ENCODE peak calls at places on chromosome 20, in four cellular contexts. One of them, this sample, is unnamed.

GRCh38 chr20:22652685-22653568 is 68.6 kb upstream of the FOXA2 start:
- DNase-seq in psoas muscle: no peak
- DNase-seq in IMR-90: no peak
- DNase-seq in HFFc6: no peak
- DNase-seq in this sample: no peak

GRCh38 chr20:17909745-17910345 is 58.7 kb downstream of the SNX5 start:
- DNase-seq in psoas muscle: no peak
- DNase-seq in IMR-90: no peak
- DNase-seq in HFFc6: peak; percentile 31
- DNase-seq in this sample: no peak

GRCh38 chr20:22403860-22404608 is 180.3 kb downstream of the FOXA2 start:
- DNase-seq in psoas muscle: no peak
- DNase-seq in IMR-90: no peak
- DNase-seq in HFFc6: no peak
- DNase-seq in this sample: no peak

GRCh38 chr20:44598413-44599290 is 16.3 kb downstream of the PKIG start:
- DNase-seq in psoas muscle: peak; percentile 69
- DNase-seq in IMR-90: no peak
- DNase-seq in HFFc6: no peak
- DNase-seq in this sample: no peak

GRCh38 chr20:24768226-24768625 is 180.8 kb upstream of the CST7 start:
- DNase-seq in psoas muscle: no peak
- DNase-seq in IMR-90: no peak
- DNase-seq in HFFc6: no peak
- DNase-seq in this sample: no peak

GRCh38 chr20:62457831-62458230 is 18.0 kb downstream of the GATA5 start:
- DNase-seq in psoas muscle: no peak
- DNase-seq in IMR-90: no peak
- DNase-seq in HFFc6: no peak
- DNase-seq in this sample: no peak

GRCh38 chr20:8414611-8415274 is 282.7 kb downstream of the PLCB1 start:
- DNase-seq in psoas muscle: no peak
- DNase-seq in IMR-90: peak; percentile 78
- DNase-seq in HFFc6: peak; percentile 77
- DNase-seq in this sample: no peak

GRCh38 chr20:45049904-45050471 is 50.9 kb downstream of the KCNS1 start:
- DNase-seq in psoas muscle: no peak
- DNase-seq in IMR-90: no peak
- DNase-seq in HFFc6: no peak
- DNase-seq in this sample: no peak

GRCh38 chr20:16729080-16729479 is 746 bp upstream of the SNRPB2 start:
- DNase-seq in psoas muscle: no peak
- DNase-seq in IMR-90: no peak
- DNase-seq in HFFc6: no peak
- DNase-seq in this sample: no peak

GRCh38 chr20:42735539-42735938 is 454.2 kb downstream of the PTPRT start:
- DNase-seq in psoas muscle: no peak
- DNase-seq in IMR-90: no peak
- DNase-seq in HFFc6: no peak
- DNase-seq in this sample: no peak

GRCh38 chr20:60113024-60113724 is 155.0 kb downstream of the CDH26 start:
- DNase-seq in psoas muscle: no peak
- DNase-seq in IMR-90: no peak
- DNase-seq in HFFc6: no peak
- DNase-seq in this sample: no peak

GRCh38 chr20:53652090-53652858 is 58.6 kb upstream of the ZNF217 start:
- DNase-seq in psoas muscle: no peak
- DNase-seq in IMR-90: peak; percentile 28
- DNase-seq in HFFc6: no peak
- DNase-seq in this sample: no peak

GRCh38 chr20:45448250-45448649 is 21.3 kb upstream of the WFDC2 start:
- DNase-seq in psoas muscle: no peak
- DNase-seq in IMR-90: no peak
- DNase-seq in HFFc6: no peak
- DNase-seq in this sample: no peak

GRCh38 chr20:24698189-24698588 is 228.8 kb downstream of the SYNDIG1 start:
- DNase-seq in psoas muscle: no peak
- DNase-seq in IMR-90: no peak
- DNase-seq in HFFc6: no peak
- DNase-seq in this sample: no peak

GRCh38 chr20:9999660-10000059 is 35.1 kb upstream of the ANKEF1 start:
- DNase-seq in psoas muscle: no peak
- DNase-seq in IMR-90: no peak
- DNase-seq in HFFc6: no peak
- DNase-seq in this sample: no peak

GRCh38 chr20:51335329-51335841 is 207.1 kb downstream of the NFATC2 start:
- DNase-seq in psoas muscle: no peak
- DNase-seq in IMR-90: peak; percentile 100
- DNase-seq in HFFc6: peak; percentile 96
- DNase-seq in this sample: no peak

GRCh38 chr20:34065260-34065659 is 46.8 kb downstream of the EIF2S2 start:
- DNase-seq in psoas muscle: no peak
- DNase-seq in IMR-90: peak; percentile 88
- DNase-seq in HFFc6: peak; percentile 83
- DNase-seq in this sample: no peak

GRCh38 chr20:18397090-18397489 is 69.7 kb downstream of the DZANK1 start:
- DNase-seq in psoas muscle: no peak
- DNase-seq in IMR-90: no peak
- DNase-seq in HFFc6: no peak
- DNase-seq in this sample: no peak

GRCh38 chr20:38147751-38148150 is 17.3 kb downstream of the TGM2 start:
- DNase-seq in psoas muscle: peak; percentile 38
- DNase-seq in IMR-90: no peak
- DNase-seq in HFFc6: no peak
- DNase-seq in this sample: no peak

GRCh38 chr20:51118985-51119527 is 96.1 kb upstream of the KCNG1 start:
- DNase-seq in psoas muscle: no peak
- DNase-seq in IMR-90: no peak
- DNase-seq in HFFc6: no peak
- DNase-seq in this sample: no peak

GRCh38 chr20:62151225-62151624 is 7.7 kb downstream of the SS18L1 start:
- DNase-seq in psoas muscle: no peak
- DNase-seq in IMR-90: no peak
- DNase-seq in HFFc6: no peak
- DNase-seq in this sample: no peak

GRCh38 chr20:44083220-44083933 is 103.6 kb downstream of the JPH2 start:
- DNase-seq in psoas muscle: peak; percentile 87
- DNase-seq in IMR-90: peak; percentile 58
- DNase-seq in HFFc6: peak; percentile 72
- DNase-seq in this sample: no peak

GRCh38 chr20:37518606-37519507 is 2.2 kb upstream of the NNAT start:
- DNase-seq in psoas muscle: peak; percentile 73
- DNase-seq in IMR-90: no peak
- DNase-seq in HFFc6: no peak
- DNase-seq in this sample: no peak

GRCh38 chr20:38961530-38962043 is 557 bp upstream of the DHX35 start:
- DNase-seq in psoas muscle: no peak
- DNase-seq in IMR-90: no peak
- DNase-seq in HFFc6: no peak
- DNase-seq in this sample: no peak

GRCh38 chr20:44861547-44862006 is 23.9 kb upstream of the YWHAB start:
- DNase-seq in psoas muscle: peak; percentile 69
- DNase-seq in IMR-90: peak; percentile 18
- DNase-seq in HFFc6: peak; percentile 70
- DNase-seq in this sample: no peak

GRCh38 chr20:38970302-38970701 is 8.2 kb downstream of the DHX35 start:
- DNase-seq in psoas muscle: no peak
- DNase-seq in IMR-90: peak; percentile 88
- DNase-seq in HFFc6: peak; percentile 89
- DNase-seq in this sample: no peak

DNA sequence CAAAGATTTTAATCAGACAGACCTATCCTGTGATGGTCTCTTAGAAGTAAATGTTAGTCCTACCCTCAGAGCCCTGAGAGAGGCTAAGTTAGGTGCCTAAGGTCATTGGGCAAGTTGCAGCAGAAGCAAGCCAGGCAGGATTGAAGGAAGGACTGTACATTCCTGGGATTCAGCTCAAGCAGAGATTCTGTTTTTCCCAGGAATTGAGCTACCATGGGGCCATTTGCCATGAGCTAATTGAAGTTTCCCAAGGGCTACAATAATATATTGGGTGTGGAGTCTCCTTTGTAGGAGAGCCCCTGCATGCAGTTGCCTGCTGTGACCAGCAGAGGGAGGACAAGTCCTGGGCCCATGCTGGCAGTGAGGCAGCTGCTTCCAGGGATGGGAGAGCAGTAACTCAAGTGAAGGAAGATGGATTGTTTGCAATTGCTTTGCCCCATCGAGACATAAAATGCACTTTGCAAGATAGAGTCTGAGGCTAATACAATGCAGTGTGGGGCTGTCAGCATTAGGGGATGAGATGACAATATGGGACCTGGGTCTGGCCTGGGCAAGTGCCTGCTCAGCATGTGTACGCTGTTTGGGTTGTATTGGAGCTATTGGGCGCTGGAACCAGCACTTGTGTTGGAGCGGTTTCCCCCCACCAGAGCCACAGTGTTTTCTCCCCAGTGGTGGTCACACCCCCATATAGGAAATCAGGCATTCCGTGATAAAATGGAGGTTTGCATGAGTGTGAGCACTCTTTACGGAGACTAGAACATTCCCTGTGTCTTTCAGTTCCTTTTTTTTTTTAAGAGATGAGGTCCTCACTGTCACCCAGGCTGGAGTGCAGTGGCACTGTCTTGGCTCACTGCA is 27.9 kb downstream of the DNMT3B start:
- DNase-seq in psoas muscle: peak; percentile 84
- DNase-seq in IMR-90: peak; percentile 69
- DNase-seq in HFFc6: peak; percentile 63
- DNase-seq in this sample: peak; percentile 97
- TF ChIP-seq CTCF in psoas muscle: peak; percentile 99
- TF ChIP-seq CTCF in IMR-90: peak; percentile 97
- TF ChIP-seq CTCF in HFFc6: peak; percentile 98
- TF ChIP-seq CTCF in this sample: peak; percentile 100

GRCh38 chr20:951384-952169 is 35.4 kb upstream of the ANGPT4 start:
- DNase-seq in psoas muscle: no peak
- DNase-seq in IMR-90: no peak
- DNase-seq in HFFc6: no peak
- DNase-seq in this sample: peak; percentile 76

GRCh38 chr20:955656-956055 is 39.5 kb upstream of the ANGPT4 start:
- DNase-seq in psoas muscle: no peak
- DNase-seq in IMR-90: no peak
- DNase-seq in HFFc6: no peak
- DNase-seq in this sample: no peak

GRCh38 chr20:952196-952795 is 36.2 kb upstream of the ANGPT4 start:
- DNase-seq in psoas muscle: no peak
- DNase-seq in IMR-90: no peak
- DNase-seq in HFFc6: no peak
- DNase-seq in this sample: no peak

GRCh38 chr20:955111-955510 is 39.0 kb upstream of the ANGPT4 start:
- DNase-seq in psoas muscle: no peak
- DNase-seq in IMR-90: no peak
- DNase-seq in HFFc6: no peak
- DNase-seq in this sample: no peak

DNA sequence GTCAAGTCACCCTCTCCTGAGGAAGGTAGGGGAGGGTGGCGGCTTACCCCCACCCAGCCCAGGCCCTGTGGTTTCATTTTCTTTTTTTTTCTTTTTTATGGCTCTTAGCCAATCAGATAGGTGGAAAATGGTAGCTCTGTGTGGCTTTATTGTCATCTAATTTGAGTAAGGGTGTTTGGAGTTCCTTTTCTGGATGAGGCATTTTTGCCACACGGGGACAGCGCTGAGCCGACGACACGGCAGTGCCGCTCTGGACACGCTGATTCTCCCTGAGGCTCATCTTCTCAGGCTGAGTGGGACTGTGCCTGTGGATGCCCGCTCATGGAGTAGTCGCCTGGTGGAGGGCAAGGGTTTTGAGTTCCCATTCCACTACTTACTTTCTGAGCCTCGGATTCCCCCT is 37.6 kb upstream of the ANGPT4 start:
- DNase-seq in psoas muscle: no peak
- DNase-seq in IMR-90: no peak
- DNase-seq in HFFc6: peak; percentile 9
- DNase-seq in this sample: peak; percentile 65
- TF ChIP-seq CTCF in psoas muscle: peak; percentile 7
- TF ChIP-seq CTCF in IMR-90: peak; percentile 41
- TF ChIP-seq CTCF in HFFc6: peak; percentile 67
- TF ChIP-seq CTCF in this sample: peak; percentile 20

GRCh38 chr20:20201124-20201523 is 148.8 kb downstream of the CFAP61 start:
- DNase-seq in psoas muscle: no peak
- DNase-seq in IMR-90: no peak
- DNase-seq in HFFc6: no peak
- DNase-seq in this sample: no peak

GRCh38 chr20:20196610-20197009 is 144.3 kb downstream of the CFAP61 start:
- DNase-seq in psoas muscle: no peak
- DNase-seq in IMR-90: no peak
- DNase-seq in HFFc6: no peak
- DNase-seq in this sample: no peak

GRCh38 chr20:20195011-20195705 is 142.8 kb downstream of the CFAP61 start:
- DNase-seq in psoas muscle: no peak
- DNase-seq in IMR-90: no peak
- DNase-seq in HFFc6: no peak
- DNase-seq in this sample: no peak

GRCh38 chr20:20199338-20200160 is 147.2 kb downstream of the CFAP61 start:
- DNase-seq in psoas muscle: no peak
- DNase-seq in IMR-90: no peak
- DNase-seq in HFFc6: no peak
- DNase-seq in this sample: peak; percentile 35

DNA sequence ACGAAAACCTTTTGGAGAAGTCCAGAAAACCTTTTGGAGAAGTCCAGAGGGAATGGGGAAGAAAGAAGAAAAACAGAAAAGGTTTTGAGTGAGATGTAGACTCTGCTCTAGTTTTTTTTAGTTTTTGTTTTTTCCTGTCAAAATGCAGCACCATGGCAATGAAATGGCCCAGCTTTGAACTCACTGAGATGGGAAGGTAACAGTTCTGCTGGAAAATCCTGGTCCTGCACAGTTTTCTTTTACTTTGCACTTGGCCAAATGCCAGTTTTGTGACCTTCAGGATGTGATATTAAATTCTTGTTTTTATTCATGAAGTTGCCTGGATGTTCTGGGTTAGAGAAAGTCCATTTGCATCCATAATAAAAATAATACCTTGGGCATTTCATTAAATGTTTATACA is 145.7 kb downstream of the CFAP61 start:
- DNase-seq in psoas muscle: no peak
- DNase-seq in IMR-90: no peak
- DNase-seq in HFFc6: no peak
- DNase-seq in this sample: no peak
- TF ChIP-seq CTCF in psoas muscle: no peak
- TF ChIP-seq CTCF in IMR-90: no peak
- TF ChIP-seq CTCF in HFFc6: no peak
- TF ChIP-seq CTCF in this sample: no peak

GRCh38 chr20:57398231-57398821 is 7.1 kb downstream of the RBM38 start:
- DNase-seq in psoas muscle: peak; percentile 91
- DNase-seq in IMR-90: no peak
- DNase-seq in HFFc6: no peak
- DNase-seq in this sample: no peak
- TF ChIP-seq CTCF in psoas muscle: no peak
- TF ChIP-seq CTCF in IMR-90: no peak
- TF ChIP-seq CTCF in HFFc6: no peak
- TF ChIP-seq CTCF in this sample: no peak

GRCh38 chr20:49028684-49029083 is 17.4 kb upstream of the CSE1L start:
- DNase-seq in psoas muscle: no peak
- DNase-seq in IMR-90: peak; percentile 41
- DNase-seq in HFFc6: peak; percentile 38
- DNase-seq in this sample: no peak
- TF ChIP-seq CTCF in psoas muscle: no peak
- TF ChIP-seq CTCF in IMR-90: peak; percentile 35
- TF ChIP-seq CTCF in HFFc6: peak; percentile 69
- TF ChIP-seq CTCF in this sample: no peak